ENCODE peak calls at places on chromosomes 5 and 9, in four cellular contexts. P is heart left ventricle, N is HCT116, T is ascending aorta. Z is an unnamed sample.

GRCh38 chr9:129012343-129012742 is 15.8 kb downstream of the SH3GLB2 start:
- DNase-seq in T (no peak), N (no peak), P (no peak), Z (no peak)

GRCh38 chr9:133054966-133055365 is 6.8 kb upstream of the CEL start:
- DNase-seq in T (no peak), N (no peak), P (peak), Z (no peak)

GRCh38 chr5:30279237-30279636 is 914.2 kb upstream of the CDH6 start:
- DNase-seq in T (no peak), P (no peak), N (no peak), Z (no peak)

GRCh38 chr9:100595391-100596199 is 17.7 kb downstream of the CAVIN4 start:
- DNase-seq in N (peak), P (no peak), T (no peak), Z (peak)

GRCh38 chr9:94645901-94646300 is 6.6 kb upstream of the FBP1 start:
- DNase-seq in N (no peak), T (no peak), P (no peak), Z (no peak)

GRCh38 chr9:94785211-94786169 is 59.0 kb downstream of the AOPEP start:
- DNase-seq in T (no peak), P (no peak), N (no peak), Z (no peak)

GRCh38 chr9:92295827-92296258 is 2.3 kb upstream of the IARS1 start:
- DNase-seq in P (no peak), T (no peak), N (no peak), Z (peak)

GRCh38 chr9:6598249-6598725 is 47.2 kb downstream of the GLDC start:
- DNase-seq in T (no peak), P (no peak), N (no peak), Z (no peak)

GRCh38 chr5:997711-998110 is 10.9 kb upstream of the NKD2 start:
- DNase-seq in T (peak), N (no peak), P (peak), Z (no peak)

GRCh38 chr5:308672-309271 is 12.7 kb upstream of the AHRR start:
- DNase-seq in P (peak), T (no peak), N (no peak), Z (no peak)

GRCh38 chr5:116814656-116815055 is 240.0 kb upstream of the SEMA6A start:
- DNase-seq in P (no peak), N (no peak), T (no peak), Z (no peak)

GRCh38 chr9:91889161-91889560 is 60.9 kb downstream of the ROR2 start:
- DNase-seq in P (no peak), N (no peak), T (no peak), Z (no peak)

GRCh38 chr9:98502976-98503325 is 205.8 kb downstream of the GABBR2 start:
- DNase-seq in T (no peak), N (no peak), P (no peak), Z (no peak)

GRCh38 chr9:35646583-35647265 is 4.0 kb downstream of the SIT1 start:
- DNase-seq in N (peak), T (peak), P (peak), Z (peak)

GRCh38 chr9:14908221-14909206 is 1.7 kb downstream of the FREM1 start:
- DNase-seq in T (no peak), N (no peak), P (no peak), Z (no peak)

GRCh38 chr5:113050606-113051391 is 74.2 kb downstream of the DCP2 start:
- DNase-seq in P (peak), T (no peak), N (no peak), Z (no peak)

GRCh38 chr9:94993141-94993820 is 266.8 kb downstream of the AOPEP start:
- DNase-seq in N (no peak), T (no peak), P (no peak), Z (no peak)

GRCh38 chr9:69147041-69147834 is 26.8 kb upstream of the TJP2 start:
- DNase-seq in P (peak), T (no peak), N (no peak), Z (no peak)

GRCh38 chr5:58105836-58106235 is 354.1 kb downstream of the PLK2 start:
- DNase-seq in P (no peak), N (no peak), T (no peak), Z (no peak)

GRCh38 chr9:86655147-86655546 is 292.2 kb downstream of the GAS1 start:
- DNase-seq in T (no peak), P (no peak), N (no peak), Z (no peak)

GRCh38 chr5:658103-658502 is 35.0 kb downstream of the TPPP start:
- DNase-seq in N (no peak), P (no peak), T (no peak), Z (no peak)

GRCh38 chr5:128154943-128155342 is 71.4 kb downstream of the SLC12A2 start:
- DNase-seq in T (no peak), P (no peak), N (no peak), Z (no peak)

GRCh38 chr9:3879731-3880493 is 354.1 kb upstream of the RFX3 start:
- DNase-seq in T (no peak), P (no peak), N (no peak), Z (no peak)

GRCh38 chr9:101495810-101496209 is 37.8 kb upstream of the RNF20 start:
- DNase-seq in P (no peak), N (no peak), T (no peak), Z (no peak)

GRCh38 chr9:101375546-101375945 is 9.3 kb downstream of the BAAT start:
- DNase-seq in N (no peak), T (no peak), P (no peak), Z (no peak)

DNA sequence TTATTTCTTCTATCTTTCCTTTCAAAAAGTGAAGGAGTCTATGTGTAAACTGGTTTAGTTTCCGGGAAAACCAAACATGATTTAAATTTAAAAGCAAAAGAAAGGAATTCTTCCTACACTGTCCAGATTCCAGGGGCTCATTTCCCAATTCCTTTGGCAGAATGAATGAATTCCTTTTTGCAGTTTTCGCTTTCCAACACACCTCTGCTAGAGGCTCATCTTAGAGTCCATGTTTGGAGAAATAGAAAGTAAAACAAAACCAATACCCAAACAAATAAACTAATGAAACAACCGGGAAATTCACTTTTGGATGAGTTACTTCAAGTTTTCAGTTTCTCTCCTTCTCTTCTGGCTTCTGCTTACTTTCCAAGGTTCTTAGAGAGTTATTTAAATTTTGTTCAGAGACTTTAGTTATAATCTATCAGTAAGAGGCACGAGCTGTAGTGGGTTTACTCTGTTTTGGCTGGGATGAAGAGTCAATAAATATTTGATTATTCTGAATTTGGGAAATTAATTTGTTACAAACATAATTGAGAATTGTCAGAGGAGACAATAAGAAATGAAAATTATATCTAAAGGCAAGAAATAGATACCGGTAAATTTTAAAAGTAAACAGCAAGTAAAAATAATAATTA is 365.0 kb upstream of the CDH9 start:
- DNase-seq in N (no peak), P (no peak), T (no peak), Z (no peak)
- H3K4me3 ChIP-seq in N (no peak), P (no peak), T (no peak), Z (no peak)

GRCh38 chr9:131095666-131096489 is 453 bp upstream of the AIF1L start:
- DNase-seq in P (peak), T (no peak), N (peak), Z (peak)
- H3K4me3 ChIP-seq in P (peak), T (peak), N (peak), Z (no peak)

DNA sequence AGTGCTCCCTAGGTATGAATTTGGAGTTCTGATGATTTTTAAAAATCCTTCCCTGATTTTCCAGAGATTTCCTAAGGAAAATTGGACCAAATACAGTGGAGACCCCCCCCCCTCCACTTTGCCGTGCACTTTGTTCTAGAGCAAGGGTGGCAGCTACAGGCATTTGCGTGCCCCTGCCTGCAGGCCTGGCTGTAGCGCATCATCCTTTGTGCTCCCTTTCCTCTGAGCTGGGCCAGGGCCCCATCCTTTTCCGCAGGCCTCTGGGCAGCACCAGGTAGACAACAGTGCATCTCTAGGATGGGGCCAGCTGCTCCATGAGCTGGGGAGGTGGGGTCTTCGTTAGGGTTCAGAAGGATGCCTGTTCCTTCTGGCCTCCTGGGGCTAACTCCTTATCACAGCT is 39.6 kb downstream of the TRIO start:
- DNase-seq in P (no peak), N (no peak), T (no peak), Z (no peak)
- H3K4me3 ChIP-seq in P (no peak), N (no peak), T (no peak), Z (no peak)

GRCh38 chr9:126624912-126625311 is 11.2 kb downstream of the LMX1B start:
- DNase-seq in N (no peak), P (no peak), T (no peak), Z (no peak)

GRCh38 chr9:126624453-126624872 is 10.7 kb downstream of the LMX1B start:
- DNase-seq in T (no peak), P (no peak), N (no peak), Z (no peak)

GRCh38 chr9:126626117-126627022 is 12.6 kb downstream of the LMX1B start:
- DNase-seq in T (no peak), N (no peak), P (no peak), Z (no peak)

GRCh38 chr9:126623667-126624452 is 10.1 kb downstream of the LMX1B start:
- DNase-seq in N (no peak), P (no peak), T (no peak), Z (no peak)

DNA sequence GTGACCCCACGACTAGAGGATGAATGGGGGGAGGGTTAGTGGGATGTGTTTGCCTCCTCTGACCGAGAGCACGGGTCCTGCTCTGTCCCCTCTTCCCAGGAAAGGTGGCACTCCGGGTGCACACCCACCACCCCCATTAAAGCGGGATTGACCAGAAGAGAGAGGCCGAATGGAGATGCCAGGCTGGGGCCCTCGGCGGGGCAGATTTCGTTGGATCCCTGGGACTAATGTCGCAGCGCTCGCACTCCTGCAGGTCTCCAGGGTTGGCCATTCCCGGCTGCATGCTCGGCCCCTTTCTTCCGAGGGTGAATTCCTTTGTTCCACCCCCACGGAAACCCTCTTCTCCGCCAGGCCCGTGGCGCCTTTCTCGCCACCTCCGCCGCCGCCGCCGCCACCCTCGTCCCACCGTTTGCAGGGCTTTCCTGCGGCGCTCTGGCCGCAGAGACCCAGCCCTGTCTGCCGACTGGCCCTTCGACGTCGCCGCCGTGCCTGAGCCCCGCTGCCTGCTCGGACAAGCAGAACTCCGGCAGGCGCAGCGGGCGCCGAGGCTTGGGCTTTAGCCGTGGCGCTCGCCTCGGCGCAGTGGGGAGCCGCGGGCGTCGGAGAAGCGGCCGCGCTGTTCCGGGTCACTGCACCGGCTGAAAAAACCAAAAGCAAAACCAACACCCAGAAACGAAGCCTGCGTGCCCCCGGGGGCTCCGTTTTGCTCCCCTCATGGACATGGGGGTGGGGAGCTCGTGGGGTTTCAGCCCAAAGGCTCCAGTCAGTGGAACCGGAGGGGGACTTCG is 11.8 kb downstream of the LMX1B start:
- DNase-seq in N (no peak), P (no peak), T (no peak), Z (no peak)
- H3K4me3 ChIP-seq in N (no peak), P (peak), T (peak), Z (no peak)

GRCh38 chr9:8859416-8859815 is 1059.8 kb upstream of the DMAC1 start:
- DNase-seq in T (no peak), P (no peak), N (no peak), Z (no peak)

GRCh38 chr9:8855046-8855445 is 1055.5 kb upstream of the DMAC1 start:
- DNase-seq in N (no peak), T (no peak), P (no peak), Z (no peak)

GRCh38 chr9:8857330-8858249 is 1058.0 kb upstream of the DMAC1 start:
- DNase-seq in N (no peak), P (peak), T (no peak), Z (no peak)

GRCh38 chr9:8858250-8859161 is 1058.9 kb upstream of the DMAC1 start:
- DNase-seq in T (no peak), P (no peak), N (no peak), Z (no peak)

DNA sequence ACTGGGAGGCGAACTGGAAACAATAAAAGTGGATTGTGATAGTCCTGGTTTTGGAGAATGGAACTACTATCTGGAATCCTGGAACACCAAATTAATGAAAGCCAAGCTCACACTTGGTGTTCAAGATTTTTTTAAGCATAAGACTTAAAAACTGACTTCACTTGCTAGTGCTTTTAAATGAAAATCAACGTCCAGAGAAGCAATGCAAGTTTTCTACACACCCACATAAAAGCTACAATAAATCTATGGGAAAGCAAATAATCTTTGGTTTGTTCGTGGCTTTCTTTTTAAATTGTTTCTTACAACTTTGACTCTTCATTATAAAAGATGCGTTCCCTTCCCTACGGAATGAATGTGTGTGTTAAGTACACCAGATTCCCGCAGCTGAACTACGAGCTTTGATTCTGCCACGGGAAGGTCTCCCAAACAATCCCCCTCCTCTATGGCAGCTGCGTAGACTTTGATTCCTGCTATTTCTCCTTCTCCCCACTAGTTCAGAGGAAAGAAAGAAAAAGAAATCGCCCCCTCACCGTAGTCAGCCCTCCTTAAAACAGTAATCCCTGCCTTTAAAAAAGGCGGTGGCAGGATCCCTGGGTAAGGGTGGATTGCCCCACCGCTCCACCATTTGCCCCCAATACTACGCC is 1057.2 kb upstream of the DMAC1 start:
- DNase-seq in P (no peak), N (no peak), T (no peak), Z (no peak)
- H3K4me3 ChIP-seq in P (peak), N (no peak), T (peak), Z (no peak)

GRCh38 chr5:98774192-98775046 is 956 bp downstream of the RGMB start:
- DNase-seq in P (peak), N (no peak), T (no peak), Z (no peak)

GRCh38 chr5:98771389-98772109 is 1.9 kb upstream of the RGMB start:
- DNase-seq in T (no peak), P (peak), N (peak), Z (no peak)

GRCh38 chr5:98773464-98774191 is at the start of gene RGMB:
- DNase-seq in N (peak), P (peak), T (peak), Z (peak)

GRCh38 chr5:98772415-98773213 is 849 bp upstream of the RGMB start:
- DNase-seq in T (peak), N (peak), P (peak), Z (no peak)

DNA sequence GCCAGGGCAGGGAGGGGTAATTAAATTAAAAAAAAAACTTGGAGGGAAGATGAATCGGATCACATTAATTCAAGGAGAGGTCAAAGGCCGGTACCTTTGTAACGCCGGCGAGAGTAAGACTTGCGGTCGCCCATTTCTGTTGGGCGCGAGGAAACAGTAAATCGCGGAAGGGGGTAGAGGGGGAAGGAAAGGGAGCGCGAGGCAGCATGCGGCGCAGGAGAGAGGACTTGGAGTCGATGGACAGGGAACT is 324 bp upstream of the RGMB start:
- DNase-seq in P (no peak), N (no peak), T (no peak), Z (no peak)
- H3K4me3 ChIP-seq in P (peak), N (peak), T (peak), Z (peak)